ENCODE peak calls at places on chromosomes 6 and 20, in four cellular contexts. Z, Y, J and H are unnamed samples.

GRCh38 chr20:24100370-24101011 is 111.9 kb upstream of the GGTLC1 start:
- DNase-seq in Z (no peak), Y (no peak), J (peak), H (peak)

GRCh38 chr20:9439806-9440205 is 74.6 kb upstream of the LAMP5 start:
- DNase-seq in Z (no peak), Y (no peak), J (no peak), H (no peak)

GRCh38 chr6:130293800-130294199 is 71.0 kb upstream of the SAMD3 start:
- DNase-seq in Z (no peak), Y (no peak), J (peak), H (no peak)

GRCh38 chr20:444862-445426 is 17.4 kb downstream of the TBC1D20 start:
- DNase-seq in Z (no peak), Y (no peak), J (no peak), H (no peak)

GRCh38 chr20:35312348-35312747 is 20.1 kb upstream of the FAM83C start:
- DNase-seq in Z (no peak), Y (no peak), J (no peak), H (no peak)

GRCh38 chr6:71298459-71298858 is 9.8 kb downstream of the OGFRL1 start:
- DNase-seq in Z (no peak), Y (no peak), J (no peak), H (no peak)

GRCh38 chr20:41523857-41524256 is 94.3 kb downstream of the CHD6 start:
- DNase-seq in Z (no peak), Y (no peak), J (no peak), H (no peak)

GRCh38 chr6:112660626-112661025 is 313.5 kb downstream of the RFPL4B start:
- DNase-seq in Z (no peak), Y (no peak), J (no peak), H (no peak)

GRCh38 chr6:106281661-106282060 is 43.9 kb downstream of the ATG5 start:
- DNase-seq in Z (no peak), Y (no peak), J (no peak), H (no peak)

GRCh38 chr20:37366749-37367148 is 20.8 kb downstream of the SRC start:
- DNase-seq in Z (no peak), Y (no peak), J (no peak), H (no peak)

GRCh38 chr6:90982051-90982450 is 395.2 kb upstream of the MAP3K7 start:
- DNase-seq in Z (no peak), Y (no peak), J (no peak), H (no peak)

GRCh38 chr6:40936810-40937209 is 102.2 kb downstream of the UNC5CL start:
- DNase-seq in Z (no peak), Y (no peak), J (no peak), H (no peak)

GRCh38 chr20:8012724-8013123 is 6.8 kb downstream of the TMX4 start:
- DNase-seq in Z (no peak), Y (no peak), J (no peak), H (no peak)

GRCh38 chr6:33837971-33838665 is 34.3 kb upstream of the MLN start:
- DNase-seq in Z (no peak), Y (no peak), J (no peak), H (no peak)

GRCh38 chr6:41939848-41940758 is 1.5 kb downstream of the CCND3 start:
- DNase-seq in Z (no peak), Y (peak), J (peak), H (peak)

GRCh38 chr6:43120938-43121913 is 45.1 kb downstream of the PTK7 start:
- DNase-seq in Z (no peak), Y (no peak), J (peak), H (peak)

GRCh38 chr6:101070044-101070608 is 189.0 kb upstream of the ASCC3 start:
- DNase-seq in Z (no peak), Y (no peak), J (no peak), H (no peak)